ENCODE peak calls at places on chromosomes 6 and 20, in eight cellular contexts. M is upper lobe of left lung, U is spleen, W is HCT116, L is prostate gland, O is GM12892, K is GM12878, X is HL-60. Y is an unnamed sample.

GRCh38 chr20:50814438-50815161 is 19.7 kb downstream of the BCAS4 start:
- DNase-seq in L (no peak), K (no peak), M (no peak), U (no peak), O (no peak), W (no peak), X (no peak), Y (no peak)

GRCh38 chr6:1326535-1327121 is 14.7 kb downstream of the FOXQ1 start:
- DNase-seq in K (no peak), L (no peak), M (no peak), X (no peak), U (no peak), O (no peak), W (no peak), Y (no peak)

GRCh38 chr6:126682440-126682839 is 342.5 kb downstream of the CENPW start:
- DNase-seq in L (no peak), M (no peak), K (no peak), U (no peak), X (no peak), W (no peak), O (no peak), Y (no peak)

GRCh38 chr6:155274533-155274932 is 10.7 kb downstream of the CLDN20 start:
- DNase-seq in U (no peak), L (no peak), K (no peak), M (no peak), W (no peak), X (no peak), O (no peak), Y (no peak)

GRCh38 chr6:11938285-11938890 is 73.7 kb upstream of the HIVEP1 start:
- DNase-seq in L (peak), K (no peak), X (peak), W (no peak), U (no peak), M (no peak), O (no peak), Y (peak)

GRCh38 chr6:108940741-108941140 is 92.5 kb downstream of the ARMC2 start:
- DNase-seq in O (no peak), X (no peak), U (no peak), K (no peak), L (no peak), W (no peak), M (no peak), Y (no peak)

GRCh38 chr6:37456126-37456525 is 23.1 kb downstream of the CMTR1 start:
- DNase-seq in W (no peak), K (no peak), O (no peak), X (no peak), M (no peak), L (no peak), U (no peak), Y (no peak)

GRCh38 chr6:157269261-157269794 is 54.0 kb downstream of the TMEM242 start:
- DNase-seq in U (peak), W (no peak), O (no peak), L (peak), M (peak), K (no peak), X (no peak), Y (no peak)

GRCh38 chr20:846894-847278 is 13.4 kb downstream of the FAM110A start:
- DNase-seq in M (peak), X (peak), O (peak), U (peak), K (no peak), L (no peak), W (no peak), Y (no peak)

GRCh38 chr6:52640170-52640569 is 30.7 kb upstream of the TMEM14A start:
- DNase-seq in O (no peak), W (no peak), U (no peak), L (no peak), X (no peak), M (no peak), K (no peak), Y (no peak)

DNA sequence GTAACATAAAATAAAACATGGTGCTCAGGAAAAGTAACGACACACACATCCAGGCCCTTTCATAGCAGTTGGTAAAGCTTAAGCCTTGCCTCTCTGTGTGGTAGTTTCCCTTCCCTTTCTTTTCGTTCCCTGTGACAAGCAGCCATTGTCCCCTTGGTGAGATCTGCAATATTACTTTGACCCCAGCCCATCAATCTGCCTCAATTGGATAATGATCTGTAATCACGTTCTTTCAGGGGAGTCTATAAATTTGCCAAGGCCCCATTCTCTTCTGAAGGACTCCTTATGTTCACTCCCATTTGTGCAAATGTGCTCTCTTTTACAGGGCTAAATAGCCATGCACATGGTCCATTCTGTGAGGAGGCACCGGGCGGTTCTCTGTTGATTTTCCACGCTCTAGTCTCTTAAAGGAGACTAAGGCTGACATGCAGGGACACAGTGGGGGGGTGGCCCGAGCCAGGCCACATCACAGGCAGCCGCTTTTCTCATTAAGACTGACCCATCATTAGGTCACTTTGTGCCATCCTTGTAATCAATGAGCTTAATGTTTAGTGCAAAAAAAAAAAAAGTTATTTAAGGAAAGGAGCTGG is 660.4 kb upstream of the SLC35B3 start:
- DNase-seq in K (no peak), O (no peak), L (no peak), X (no peak), W (no peak), M (no peak), U (no peak), Y (no peak)
- TF ChIP-seq POLR2AphosphoS5 in K (no peak), O (no peak), L (no peak), X (no peak), W (no peak), M (no peak), U (no peak), Y (no peak)

GRCh38 chr6:5493806-5494205 is 232.5 kb downstream of the FARS2 start:
- DNase-seq in M (no peak), W (no peak), X (no peak), L (no peak), K (no peak), U (no peak), O (no peak), Y (no peak)

GRCh38 chr6:5499644-5500306 is 238.5 kb downstream of the FARS2 start:
- DNase-seq in X (no peak), U (no peak), L (no peak), W (no peak), M (no peak), K (no peak), O (no peak), Y (no peak)

GRCh38 chr6:5501837-5502236 is 240.5 kb downstream of the FARS2 start:
- DNase-seq in O (no peak), X (no peak), W (no peak), L (no peak), M (no peak), K (no peak), U (no peak), Y (no peak)

GRCh38 chr6:5498579-5498899 is 237.2 kb downstream of the FARS2 start:
- DNase-seq in K (no peak), M (no peak), L (no peak), O (no peak), U (no peak), X (no peak), W (no peak), Y (no peak)

DNA sequence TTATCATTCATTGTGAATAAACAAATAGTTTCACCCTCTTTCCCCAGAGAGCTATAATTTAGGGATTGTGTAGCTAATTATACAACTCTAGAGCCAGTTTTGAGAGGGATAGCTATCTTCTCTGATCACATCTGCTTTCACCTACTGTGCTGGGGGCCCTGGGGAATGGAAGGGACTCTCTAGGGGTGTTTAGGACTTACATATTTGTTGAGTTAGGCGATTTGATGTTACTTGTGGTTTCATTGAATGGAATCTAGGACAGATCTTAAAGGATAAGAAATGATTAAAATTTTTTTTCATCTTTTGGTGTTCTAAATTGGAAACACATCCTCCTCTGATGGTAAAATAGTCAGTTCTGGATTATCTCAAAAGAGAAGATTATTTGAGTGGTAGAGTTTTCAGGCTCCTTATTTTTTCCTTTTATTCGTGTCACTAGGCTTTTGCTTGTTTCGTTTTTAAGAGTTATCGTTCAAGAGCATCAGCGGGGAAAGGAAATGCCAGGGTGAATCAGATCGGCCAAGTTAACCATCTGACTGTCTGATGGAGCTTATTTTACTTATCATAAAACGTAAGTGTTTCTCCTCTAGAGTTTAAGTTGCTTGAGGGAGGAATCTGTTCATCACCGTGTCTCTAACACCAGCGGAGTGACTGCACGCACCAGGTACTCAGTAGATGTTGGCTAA is 236.7 kb downstream of the FARS2 start:
- DNase-seq in K (no peak), O (no peak), U (no peak), X (no peak), M (no peak), W (no peak), L (no peak), Y (no peak)
- TF ChIP-seq POLR2AphosphoS5 in K (no peak), O (no peak), U (no peak), X (no peak), M (no peak), W (no peak), L (no peak), Y (no peak)

GRCh38 chr6:111417181-111417585 is 65.8 kb downstream of the REV3L start:
- DNase-seq in O (no peak), K (no peak), L (peak), W (no peak), U (no peak), M (no peak), X (no peak), Y (no peak)
- TF ChIP-seq POLR2AphosphoS5 in O (no peak), K (no peak), L (peak), W (no peak), U (no peak), M (peak), X (no peak), Y (no peak)

DNA sequence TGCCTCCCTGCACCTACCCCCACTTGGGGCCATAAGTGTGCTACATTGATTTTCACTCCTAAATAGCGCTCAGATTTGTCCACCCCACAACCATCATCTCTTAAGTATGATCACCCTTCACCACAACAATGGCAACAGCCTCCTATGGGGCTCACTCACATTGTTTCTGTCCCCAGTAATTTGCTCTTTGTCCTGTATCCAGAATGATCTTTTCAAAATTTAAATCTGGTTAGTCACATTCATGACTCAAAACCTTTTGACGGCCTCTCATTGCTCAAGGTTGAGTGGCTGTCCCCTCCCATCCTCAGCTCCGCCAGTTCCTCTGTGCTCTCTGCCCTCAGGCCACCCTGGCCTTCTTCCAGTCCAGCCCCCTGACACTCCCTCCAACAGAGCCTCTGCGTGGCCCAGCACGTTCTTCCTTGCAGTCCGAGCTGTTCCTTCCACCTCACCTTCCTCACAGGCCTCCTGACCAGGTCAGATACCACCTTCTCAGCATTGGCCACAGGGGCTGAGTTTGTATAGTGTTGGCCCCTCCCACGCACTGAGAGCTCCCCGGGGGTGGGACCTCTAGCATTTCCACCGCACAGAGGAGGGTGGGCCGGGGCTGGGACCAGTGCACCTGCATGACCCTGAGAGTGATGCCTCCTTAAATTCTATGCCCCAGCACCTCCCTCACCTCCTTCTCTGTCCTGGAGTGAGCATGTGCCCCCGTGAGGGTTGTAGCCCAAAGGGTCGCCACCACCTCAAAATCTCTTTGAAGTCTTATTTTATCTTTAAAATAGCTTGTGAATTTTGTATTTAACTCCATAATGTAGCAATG is 2.4 kb upstream of the PPP1R3G start:
- DNase-seq in O (no peak), M (peak), X (no peak), U (no peak), W (peak), L (no peak), K (no peak), Y (no peak)
- TF ChIP-seq POLR2AphosphoS5 in O (no peak), M (no peak), X (no peak), U (peak), W (no peak), L (no peak), K (no peak), Y (no peak)

DNA sequence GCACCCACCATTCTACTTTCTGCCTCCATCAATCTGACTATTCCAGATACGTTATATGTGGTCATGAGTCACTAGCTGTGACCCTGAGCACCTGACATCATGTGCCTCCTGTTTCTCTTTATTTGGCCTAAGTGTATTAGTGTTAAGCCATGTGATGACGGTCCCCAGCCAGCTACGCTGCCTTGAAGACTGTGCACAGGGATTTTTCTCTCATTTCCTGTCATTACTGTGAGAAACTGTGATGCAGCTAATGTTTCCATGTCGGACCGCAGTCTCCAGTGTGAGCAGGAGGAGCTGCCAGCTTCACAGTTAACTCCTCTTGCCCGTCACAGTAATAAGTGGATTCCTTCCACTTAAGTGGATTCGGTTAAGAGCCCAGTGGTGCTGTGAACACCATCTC is 9.9 kb upstream of the SPATS1 start:
- DNase-seq in W (no peak), U (no peak), X (no peak), M (no peak), O (no peak), L (no peak), K (no peak), Y (no peak)
- TF ChIP-seq POLR2AphosphoS5 in W (no peak), U (no peak), X (no peak), M (no peak), O (no peak), L (no peak), K (no peak), Y (no peak)

Y was measured in GM23338.